ENCODE peak calls at places on chromosomes 2 and 18, in eight cellular contexts. One of them, this sample, is unnamed.

GRCh38 chr18:79851489-79851888 is 53.8 kb downstream of the KCNG2 start:
- DNase-seq in amniotic stem cell: no peak
- DNase-seq in kidney glomerular epithelial cell: no peak
- DNase-seq in neuronal stem cell: no peak
- DNase-seq in GM23338: no peak
- DNase-seq in Ammon's horn: no peak
- DNase-seq in cardiac fibroblast: no peak
- DNase-seq in RCC 7860: no peak
- DNase-seq in this sample: no peak

GRCh38 chr2:195667974-195668373 is 10.9 kb downstream of the SLC39A10 start:
- DNase-seq in amniotic stem cell: no peak
- DNase-seq in kidney glomerular epithelial cell: no peak
- DNase-seq in neuronal stem cell: no peak
- DNase-seq in GM23338: no peak
- DNase-seq in Ammon's horn: no peak
- DNase-seq in cardiac fibroblast: no peak
- DNase-seq in RCC 7860: no peak
- DNase-seq in this sample: no peak

GRCh38 chr18:78762753-78763152 is 216.9 kb upstream of the SALL3 start:
- DNase-seq in amniotic stem cell: no peak
- DNase-seq in kidney glomerular epithelial cell: no peak
- DNase-seq in neuronal stem cell: no peak
- DNase-seq in GM23338: no peak
- DNase-seq in Ammon's horn: no peak
- DNase-seq in cardiac fibroblast: no peak
- DNase-seq in RCC 7860: no peak
- DNase-seq in this sample: no peak

GRCh38 chr2:120441744-120442471 is 96.0 kb downstream of the INHBB start:
- DNase-seq in amniotic stem cell: no peak
- DNase-seq in kidney glomerular epithelial cell: no peak
- DNase-seq in neuronal stem cell: peak
- DNase-seq in GM23338: peak
- DNase-seq in Ammon's horn: peak
- DNase-seq in cardiac fibroblast: peak
- DNase-seq in RCC 7860: no peak
- DNase-seq in this sample: no peak

GRCh38 chr2:25707927-25708326 is 34.5 kb upstream of the DTNB start:
- DNase-seq in amniotic stem cell: no peak
- DNase-seq in kidney glomerular epithelial cell: no peak
- DNase-seq in neuronal stem cell: no peak
- DNase-seq in GM23338: no peak
- DNase-seq in Ammon's horn: no peak
- DNase-seq in cardiac fibroblast: no peak
- DNase-seq in RCC 7860: no peak
- DNase-seq in this sample: no peak

GRCh38 chr2:216214768-216215167 is 105.6 kb downstream of the XRCC5 start:
- DNase-seq in amniotic stem cell: no peak
- DNase-seq in kidney glomerular epithelial cell: no peak
- DNase-seq in neuronal stem cell: no peak
- DNase-seq in GM23338: no peak
- DNase-seq in Ammon's horn: no peak
- DNase-seq in cardiac fibroblast: no peak
- DNase-seq in RCC 7860: no peak
- DNase-seq in this sample: no peak

GRCh38 chr2:85017436-85018048 is 46.6 kb downstream of the KCMF1 start:
- DNase-seq in amniotic stem cell: no peak
- DNase-seq in kidney glomerular epithelial cell: peak
- DNase-seq in neuronal stem cell: no peak
- DNase-seq in GM23338: peak
- DNase-seq in Ammon's horn: no peak
- DNase-seq in cardiac fibroblast: peak
- DNase-seq in RCC 7860: no peak
- DNase-seq in this sample: no peak

GRCh38 chr2:73920577-73921545 is 5.8 kb upstream of the DGUOK start:
- DNase-seq in amniotic stem cell: no peak
- DNase-seq in kidney glomerular epithelial cell: no peak
- DNase-seq in neuronal stem cell: peak
- DNase-seq in GM23338: peak
- DNase-seq in Ammon's horn: no peak
- DNase-seq in cardiac fibroblast: no peak
- DNase-seq in RCC 7860: no peak
- DNase-seq in this sample: peak

GRCh38 chr2:128391679-128392078 is 73.0 kb upstream of the HS6ST1 start:
- DNase-seq in amniotic stem cell: no peak
- DNase-seq in kidney glomerular epithelial cell: no peak
- DNase-seq in neuronal stem cell: no peak
- DNase-seq in GM23338: no peak
- DNase-seq in Ammon's horn: no peak
- DNase-seq in cardiac fibroblast: no peak
- DNase-seq in RCC 7860: no peak
- DNase-seq in this sample: no peak

GRCh38 chr18:1668284-1668683 is 763.6 kb downstream of the ADCYAP1 start:
- DNase-seq in amniotic stem cell: no peak
- DNase-seq in kidney glomerular epithelial cell: no peak
- DNase-seq in neuronal stem cell: no peak
- DNase-seq in GM23338: no peak
- DNase-seq in Ammon's horn: no peak
- DNase-seq in cardiac fibroblast: no peak
- DNase-seq in RCC 7860: no peak
- DNase-seq in this sample: no peak